ENCODE peak calls at places on chromosome 6, in five cellular contexts. R, I, V, T and H are unnamed samples.

GRCh38 chr6:110476046-110476849 is at the start of gene SLC22A16:
- DNase-seq in R (no peak), V (no peak), I (no peak), T (no peak), H (no peak)

GRCh38 chr6:24460966-24461365 is 28.4 kb downstream of the GPLD1 start:
- DNase-seq in T (no peak), V (no peak), R (no peak), I (no peak), H (no peak)

GRCh38 chr6:130913119-130913518 is 85.9 kb downstream of the SMLR1 start:
- DNase-seq in T (no peak), V (peak), I (no peak), R (no peak), H (no peak)

GRCh38 chr6:109448615-109449014 is 7.0 kb downstream of the MICAL1 start:
- DNase-seq in R (no peak), I (no peak), T (no peak), V (no peak), H (no peak)

GRCh38 chr6:138531387-138531786 is 32.1 kb upstream of the NHSL1 start:
- DNase-seq in R (no peak), T (no peak), I (no peak), V (no peak), H (no peak)

GRCh38 chr6:5762561-5762968 is 244.2 kb downstream of the NRN1 start:
- DNase-seq in V (no peak), I (no peak), R (peak), T (peak), H (no peak)

GRCh38 chr6:56756219-56756789 is 113.6 kb upstream of the DST start:
- DNase-seq in R (no peak), V (no peak), T (no peak), I (no peak), H (no peak)

GRCh38 chr6:69647726-69648125 is 149.1 kb downstream of the LMBRD1 start:
- DNase-seq in T (no peak), V (no peak), R (no peak), I (no peak), H (no peak)

GRCh38 chr6:3231213-3232016 is 4.0 kb upstream of the TUBB2B start:
- DNase-seq in R (peak), V (no peak), I (peak), T (peak), H (no peak)

GRCh38 chr6:126444874-126445273 is 105.0 kb downstream of the CENPW start:
- DNase-seq in R (no peak), I (no peak), V (no peak), T (no peak), H (no peak)

GRCh38 chr6:18215436-18215835 is 48.9 kb downstream of the DEK start:
- DNase-seq in R (no peak), I (no peak), T (no peak), V (no peak), H (no peak)

GRCh38 chr6:1396952-1397868 is 7.8 kb downstream of the FOXF2 start:
- DNase-seq in V (peak), I (peak), R (peak), T (peak), H (peak)

GRCh38 chr6:16511048-16511660 is 250.1 kb downstream of the ATXN1 start:
- DNase-seq in R (no peak), T (peak), I (peak), V (peak), H (no peak)

GRCh38 chr6:132192646-132193045 is 208.6 kb downstream of the MOXD1 start:
- DNase-seq in T (no peak), R (no peak), V (no peak), I (no peak), H (no peak)

GRCh38 chr6:6600865-6601264 is 12.3 kb downstream of the LY86 start:
- DNase-seq in I (no peak), V (no peak), T (no peak), R (no peak), H (no peak)

GRCh38 chr6:106000935-106001334 is 85.2 kb upstream of the PRDM1 start:
- DNase-seq in T (no peak), V (no peak), R (no peak), I (no peak), H (no peak)

GRCh38 chr6:148500402-148500801 is 157.8 kb downstream of the SASH1 start:
- DNase-seq in I (no peak), T (no peak), V (no peak), R (no peak), H (no peak)

GRCh38 chr6:22146581-22147468 is 150.0 kb downstream of the PRL start:
- DNase-seq in V (no peak), R (no peak), T (no peak), I (no peak), H (no peak)

GRCh38 chr6:71665931-71666330 is 220.4 kb upstream of the RIMS1 start:
- DNase-seq in R (no peak), T (no peak), V (no peak), I (no peak), H (no peak)

GRCh38 chr6:22764521-22764920 is 195.2 kb downstream of the HDGFL1 start:
- DNase-seq in R (no peak), I (no peak), V (no peak), T (no peak), H (no peak)

GRCh38 chr6:363291-363690 is 28.3 kb upstream of the IRF4 start:
- DNase-seq in V (no peak), R (no peak), T (no peak), I (no peak), H (no peak)

GRCh38 chr6:163711615-163712568 is 297.4 kb downstream of the QKI start:
- DNase-seq in R (peak), I (peak), V (no peak), T (peak), H (no peak)

GRCh38 chr6:105211831-105212230 is 32.0 kb upstream of the POPDC3 start:
- DNase-seq in I (no peak), T (no peak), V (no peak), R (no peak), H (no peak)

GRCh38 chr6:107794771-107795170 is 29.3 kb downstream of the SCML4 start:
- DNase-seq in V (no peak), I (no peak), T (no peak), R (no peak), H (no peak)

GRCh38 chr6:142377112-142377848 is 75.5 kb downstream of the ADGRG6 start:
- DNase-seq in I (no peak), V (no peak), R (no peak), T (no peak), H (no peak)

GRCh38 chr6:169620171-169621125 is 81.4 kb downstream of the WDR27 start:
- DNase-seq in I (no peak), R (no peak), T (no peak), V (no peak), H (no peak)

GRCh38 chr6:143397229-143398222 is 53.0 kb downstream of the ADAT2 start:
- DNase-seq in I (peak), V (peak), T (peak), R (peak), H (no peak)

GRCh38 chr6:135423649-135424128 is 73.9 kb downstream of the AHI1 start:
- DNase-seq in T (peak), I (peak), R (no peak), V (peak), H (no peak)

GRCh38 chr6:167906899-167907298 is 80.2 kb downstream of the AFDN start:
- DNase-seq in I (no peak), R (peak), T (peak), V (no peak), H (no peak)

GRCh38 chr6:49980898-49981297 is 11.5 kb upstream of the DEFB113 start:
- DNase-seq in V (no peak), R (no peak), I (no peak), T (no peak), H (no peak)

GRCh38 chr6:26592649-26593048 is 4.1 kb upstream of the ABT1 start:
- DNase-seq in V (no peak), R (no peak), I (no peak), T (no peak), H (no peak)

GRCh38 chr6:135586844-135587243 is 89.3 kb upstream of the AHI1 start:
- DNase-seq in T (no peak), V (no peak), R (no peak), I (no peak), H (no peak)

GRCh38 chr6:28580484-28580883 is 54.8 kb downstream of the GPX5 start:
- DNase-seq in V (no peak), R (no peak), T (no peak), I (no peak), H (no peak)

GRCh38 chr6:6469074-6469473 is 119.4 kb upstream of the LY86 start:
- DNase-seq in T (no peak), V (no peak), R (no peak), I (no peak), H (no peak)

GRCh38 chr6:21359926-21360325 is 233.6 kb upstream of the SOX4 start:
- DNase-seq in R (no peak), V (no peak), T (no peak), I (no peak), H (no peak)

GRCh38 chr6:145009691-145010090 is 724.6 kb downstream of the UTRN start:
- DNase-seq in V (no peak), R (no peak), I (no peak), T (no peak), H (no peak)